ENCODE peak calls at places on chromosome 17, in eight cellular contexts. One of them, this sample, is unnamed. For H3K27me3, the result is how much of the 10 kb centered on the place peaks cover.

GRCh38 chr17:2563061-2563460 is 30.4 kb upstream of the PAFAH1B1 start:
- DNase-seq in endodermal cell: peak
- DNase-seq in colonic mucosa: no peak
- DNase-seq in heart right ventricle: no peak
- DNase-seq in lower lobe of right lung: no peak
- DNase-seq in dorsolateral prefrontal cortex: no peak
- DNase-seq in kidney epithelial cell: no peak
- DNase-seq in cardiac muscle cell: no peak
- DNase-seq in this sample: no peak

GRCh38 chr17:82424001-82424862 is 5.8 kb upstream of the OGFOD3 start:
- DNase-seq in colonic mucosa: peak
- DNase-seq in lower lobe of right lung: no peak
- DNase-seq in dorsolateral prefrontal cortex: no peak
- DNase-seq in kidney epithelial cell: no peak
- DNase-seq in heart right ventricle: no peak
- DNase-seq in cardiac muscle cell: peak
- DNase-seq in endodermal cell: peak
- DNase-seq in this sample: no peak

GRCh38 chr17:59097876-59098275 is 8.8 kb downstream of the TRIM37 start:
- DNase-seq in endodermal cell: no peak
- DNase-seq in dorsolateral prefrontal cortex: no peak
- DNase-seq in colonic mucosa: no peak
- DNase-seq in lower lobe of right lung: no peak
- DNase-seq in cardiac muscle cell: no peak
- DNase-seq in kidney epithelial cell: no peak
- DNase-seq in heart right ventricle: no peak
- DNase-seq in this sample: no peak

GRCh38 chr17:80817861-80818260 is 173.8 kb upstream of the CHMP6 start:
- DNase-seq in dorsolateral prefrontal cortex: no peak
- DNase-seq in heart right ventricle: no peak
- DNase-seq in endodermal cell: no peak
- DNase-seq in cardiac muscle cell: no peak
- DNase-seq in kidney epithelial cell: no peak
- DNase-seq in colonic mucosa: no peak
- DNase-seq in lower lobe of right lung: peak
- DNase-seq in this sample: no peak

GRCh38 chr17:73749906-73750305 is 105.7 kb upstream of the SDK2 start:
- DNase-seq in cardiac muscle cell: no peak
- DNase-seq in kidney epithelial cell: no peak
- DNase-seq in heart right ventricle: peak
- DNase-seq in colonic mucosa: no peak
- DNase-seq in dorsolateral prefrontal cortex: no peak
- DNase-seq in lower lobe of right lung: no peak
- DNase-seq in endodermal cell: no peak
- DNase-seq in this sample: no peak

GRCh38 chr17:80889231-80889896 is 102.3 kb upstream of the CHMP6 start:
- DNase-seq in heart right ventricle: no peak
- DNase-seq in lower lobe of right lung: peak
- DNase-seq in dorsolateral prefrontal cortex: no peak
- DNase-seq in kidney epithelial cell: no peak
- DNase-seq in colonic mucosa: no peak
- DNase-seq in cardiac muscle cell: no peak
- DNase-seq in endodermal cell: no peak
- DNase-seq in this sample: no peak

GRCh38 chr17:79650861-79651260 is 40.0 kb upstream of the RBFOX3 start:
- DNase-seq in heart right ventricle: no peak
- DNase-seq in kidney epithelial cell: no peak
- DNase-seq in lower lobe of right lung: no peak
- DNase-seq in cardiac muscle cell: no peak
- DNase-seq in dorsolateral prefrontal cortex: no peak
- DNase-seq in endodermal cell: no peak
- DNase-seq in colonic mucosa: peak
- DNase-seq in this sample: no peak

GRCh38 chr17:38914741-38915638 is 10.4 kb upstream of the LASP1NB start:
- DNase-seq in colonic mucosa: peak
- DNase-seq in kidney epithelial cell: no peak
- DNase-seq in dorsolateral prefrontal cortex: no peak
- DNase-seq in cardiac muscle cell: no peak
- DNase-seq in heart right ventricle: no peak
- DNase-seq in endodermal cell: peak
- DNase-seq in lower lobe of right lung: peak
- DNase-seq in this sample: no peak

GRCh38 chr17:80191720-80192265 is 22.0 kb downstream of the CARD14 start:
- DNase-seq in heart right ventricle: peak
- DNase-seq in kidney epithelial cell: no peak
- DNase-seq in cardiac muscle cell: peak
- DNase-seq in dorsolateral prefrontal cortex: no peak
- DNase-seq in colonic mucosa: no peak
- DNase-seq in lower lobe of right lung: no peak
- DNase-seq in endodermal cell: no peak
- DNase-seq in this sample: no peak

GRCh38 chr17:58338907-58339774 is 10.5 kb upstream of the TSPOAP1 start:
- DNase-seq in cardiac muscle cell: peak
- DNase-seq in lower lobe of right lung: peak
- DNase-seq in kidney epithelial cell: peak
- DNase-seq in dorsolateral prefrontal cortex: no peak
- DNase-seq in colonic mucosa: peak
- DNase-seq in endodermal cell: peak
- DNase-seq in heart right ventricle: no peak
- DNase-seq in this sample: peak

GRCh38 chr17:1462164-1463112 is 6.4 kb upstream of the CRK start:
- DNase-seq in colonic mucosa: no peak
- DNase-seq in lower lobe of right lung: no peak
- DNase-seq in heart right ventricle: no peak
- DNase-seq in endodermal cell: no peak
- DNase-seq in kidney epithelial cell: no peak
- DNase-seq in cardiac muscle cell: peak
- DNase-seq in dorsolateral prefrontal cortex: peak
- DNase-seq in this sample: peak

GRCh38 chr17:7256766-7257456 is 4.9 kb downstream of the ELP5 start:
- DNase-seq in kidney epithelial cell: no peak
- DNase-seq in lower lobe of right lung: no peak
- DNase-seq in colonic mucosa: no peak
- DNase-seq in dorsolateral prefrontal cortex: no peak
- DNase-seq in cardiac muscle cell: no peak
- DNase-seq in endodermal cell: no peak
- DNase-seq in heart right ventricle: no peak
- DNase-seq in this sample: no peak

GRCh38 chr17:7260151-7260550 is 2.1 kb downstream of the CLDN7 start:
- DNase-seq in heart right ventricle: no peak
- DNase-seq in dorsolateral prefrontal cortex: no peak
- DNase-seq in colonic mucosa: no peak
- DNase-seq in cardiac muscle cell: no peak
- DNase-seq in kidney epithelial cell: no peak
- DNase-seq in endodermal cell: no peak
- DNase-seq in lower lobe of right lung: no peak
- DNase-seq in this sample: no peak

GRCh38 chr17:7259555-7259889 is 2.8 kb downstream of the CLDN7 start:
- DNase-seq in endodermal cell: no peak
- DNase-seq in colonic mucosa: no peak
- DNase-seq in cardiac muscle cell: no peak
- DNase-seq in dorsolateral prefrontal cortex: no peak
- DNase-seq in lower lobe of right lung: no peak
- DNase-seq in kidney epithelial cell: no peak
- DNase-seq in heart right ventricle: no peak
- DNase-seq in this sample: no peak

GRCh38 chr17:7260601-7261376 is 1.5 kb downstream of the CLDN7 start:
- DNase-seq in kidney epithelial cell: no peak
- DNase-seq in endodermal cell: peak
- DNase-seq in lower lobe of right lung: peak
- DNase-seq in heart right ventricle: no peak
- DNase-seq in colonic mucosa: peak
- DNase-seq in cardiac muscle cell: no peak
- DNase-seq in dorsolateral prefrontal cortex: no peak
- DNase-seq in this sample: no peak

DNA sequence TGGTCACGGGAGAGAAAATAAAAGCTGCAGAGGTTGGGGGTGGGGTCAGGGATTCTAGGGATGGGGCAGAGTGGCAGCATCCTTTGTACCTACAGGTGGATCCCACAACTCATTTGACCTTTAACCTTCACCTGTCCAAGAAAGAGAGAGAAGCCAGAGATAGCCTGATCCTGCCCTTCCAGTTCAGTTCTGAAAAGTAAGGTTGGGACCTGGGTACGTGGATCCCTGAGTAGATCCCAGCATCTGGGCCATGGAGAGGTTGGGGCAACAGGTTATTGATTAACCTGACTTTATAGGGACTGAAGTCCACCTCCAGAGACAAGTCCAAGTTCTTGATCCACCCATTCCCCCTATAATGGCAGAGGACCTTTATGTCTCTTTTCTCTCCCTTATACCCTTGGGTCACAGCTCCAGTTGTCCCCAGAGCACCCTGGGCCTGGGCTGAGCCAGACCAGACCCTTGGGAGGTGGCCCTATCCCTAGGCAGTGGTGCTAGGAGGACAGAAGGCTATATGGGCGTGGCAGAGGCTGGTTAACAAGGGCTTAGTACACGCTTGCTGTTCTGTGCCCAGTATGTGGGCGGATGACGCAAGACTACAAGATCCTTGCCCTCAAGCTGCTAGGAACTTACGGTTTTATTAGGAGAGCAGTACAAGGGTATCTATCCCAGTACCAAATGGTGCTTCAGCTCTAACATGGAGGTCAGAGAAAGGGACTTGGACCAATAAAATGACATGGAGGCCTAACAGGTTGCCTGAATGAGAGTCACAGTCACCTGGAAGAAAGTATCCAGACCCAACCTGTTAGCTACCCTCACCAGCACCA is 3.3 kb downstream of the CLDN7 start:
- DNase-seq in dorsolateral prefrontal cortex: no peak
- DNase-seq in cardiac muscle cell: peak
- DNase-seq in kidney epithelial cell: no peak
- DNase-seq in endodermal cell: no peak
- DNase-seq in heart right ventricle: no peak
- DNase-seq in lower lobe of right lung: peak
- DNase-seq in colonic mucosa: peak
- DNase-seq in this sample: no peak
- H3K4me3 ChIP-seq in dorsolateral prefrontal cortex: no peak
- H3K4me3 ChIP-seq in cardiac muscle cell: no peak
- H3K4me3 ChIP-seq in kidney epithelial cell: no peak
- H3K4me3 ChIP-seq in endodermal cell: no peak
- H3K4me3 ChIP-seq in heart right ventricle: no peak
- H3K4me3 ChIP-seq in lower lobe of right lung: no peak
- H3K4me3 ChIP-seq in colonic mucosa: no peak
- H3K4me3 ChIP-seq in this sample: no peak

DNA sequence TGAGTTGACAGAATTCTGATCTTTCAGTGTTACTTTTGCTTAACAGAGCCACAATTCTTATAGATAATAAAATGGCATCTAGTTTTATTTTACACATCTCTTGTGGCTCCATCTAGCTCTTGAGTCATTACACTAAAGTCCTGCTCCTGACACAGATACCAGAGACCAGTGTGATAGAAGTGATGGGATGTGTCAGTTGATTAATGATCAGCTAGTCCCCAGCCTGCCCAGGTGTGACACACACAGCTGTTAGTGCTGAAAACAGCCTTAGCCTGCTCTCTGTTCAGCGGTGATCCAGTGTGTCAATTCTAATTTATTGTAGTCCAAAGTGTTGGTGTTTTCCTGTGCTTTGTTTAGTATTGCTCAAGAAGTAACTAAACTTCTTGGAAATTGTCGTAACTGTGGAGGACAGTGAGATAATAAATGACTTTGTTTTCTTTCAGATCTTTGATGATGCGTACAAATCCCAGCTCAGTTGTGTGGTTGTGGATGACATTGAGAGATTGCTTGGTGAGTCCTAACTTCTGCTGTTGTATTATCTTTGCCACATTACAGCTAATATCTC is 92.3 kb downstream of the WNT3 start:
- DNase-seq in kidney epithelial cell: no peak
- DNase-seq in dorsolateral prefrontal cortex: no peak
- DNase-seq in colonic mucosa: no peak
- DNase-seq in endodermal cell: no peak
- DNase-seq in lower lobe of right lung: no peak
- DNase-seq in heart right ventricle: no peak
- DNase-seq in cardiac muscle cell: peak
- DNase-seq in this sample: no peak
- TF ChIP-seq CTCF in kidney epithelial cell: no peak
- TF ChIP-seq CTCF in dorsolateral prefrontal cortex: no peak
- TF ChIP-seq CTCF in colonic mucosa: no peak
- TF ChIP-seq CTCF in endodermal cell: no peak
- TF ChIP-seq CTCF in lower lobe of right lung: no peak
- TF ChIP-seq CTCF in heart right ventricle: no peak
- TF ChIP-seq CTCF in cardiac muscle cell: no peak
- TF ChIP-seq CTCF in this sample: no peak

GRCh38 chr17:77571562-77571981 is 386.9 kb upstream of the TNRC6C start:
- DNase-seq in dorsolateral prefrontal cortex: peak
- DNase-seq in lower lobe of right lung: peak
- DNase-seq in kidney epithelial cell: no peak
- DNase-seq in heart right ventricle: no peak
- DNase-seq in endodermal cell: no peak
- DNase-seq in colonic mucosa: no peak
- DNase-seq in cardiac muscle cell: peak
- DNase-seq in this sample: no peak

GRCh38 chr17:77569846-77570564 is 388.5 kb upstream of the TNRC6C start:
- DNase-seq in colonic mucosa: no peak
- DNase-seq in cardiac muscle cell: no peak
- DNase-seq in heart right ventricle: no peak
- DNase-seq in endodermal cell: peak
- DNase-seq in kidney epithelial cell: no peak
- DNase-seq in dorsolateral prefrontal cortex: no peak
- DNase-seq in lower lobe of right lung: peak
- DNase-seq in this sample: no peak

GRCh38 chr17:77571141-77571540 is 387.4 kb upstream of the TNRC6C start:
- DNase-seq in colonic mucosa: no peak
- DNase-seq in dorsolateral prefrontal cortex: peak
- DNase-seq in lower lobe of right lung: peak
- DNase-seq in cardiac muscle cell: no peak
- DNase-seq in kidney epithelial cell: no peak
- DNase-seq in endodermal cell: peak
- DNase-seq in heart right ventricle: no peak
- DNase-seq in this sample: no peak

GRCh38 chr17:77572065-77572601 is 386.4 kb upstream of the TNRC6C start:
- DNase-seq in lower lobe of right lung: peak
- DNase-seq in cardiac muscle cell: no peak
- DNase-seq in colonic mucosa: no peak
- DNase-seq in dorsolateral prefrontal cortex: peak
- DNase-seq in kidney epithelial cell: no peak
- DNase-seq in heart right ventricle: no peak
- DNase-seq in endodermal cell: peak
- DNase-seq in this sample: no peak

GRCh38 chr17:77570565-77570898 is 388.0 kb upstream of the TNRC6C start:
- DNase-seq in colonic mucosa: no peak
- DNase-seq in cardiac muscle cell: no peak
- DNase-seq in kidney epithelial cell: no peak
- DNase-seq in dorsolateral prefrontal cortex: no peak
- DNase-seq in heart right ventricle: no peak
- DNase-seq in lower lobe of right lung: peak
- DNase-seq in endodermal cell: peak
- DNase-seq in this sample: no peak
- H3K27me3 ChIP-seq in colonic mucosa: under half
- H3K27me3 ChIP-seq in cardiac muscle cell: under half
- H3K27me3 ChIP-seq in kidney epithelial cell: under half
- H3K27me3 ChIP-seq in dorsolateral prefrontal cortex: under half
- H3K27me3 ChIP-seq in heart right ventricle: under half
- H3K27me3 ChIP-seq in lower lobe of right lung: under half
- H3K27me3 ChIP-seq in endodermal cell: under half
- H3K27me3 ChIP-seq in this sample: under half

DNA sequence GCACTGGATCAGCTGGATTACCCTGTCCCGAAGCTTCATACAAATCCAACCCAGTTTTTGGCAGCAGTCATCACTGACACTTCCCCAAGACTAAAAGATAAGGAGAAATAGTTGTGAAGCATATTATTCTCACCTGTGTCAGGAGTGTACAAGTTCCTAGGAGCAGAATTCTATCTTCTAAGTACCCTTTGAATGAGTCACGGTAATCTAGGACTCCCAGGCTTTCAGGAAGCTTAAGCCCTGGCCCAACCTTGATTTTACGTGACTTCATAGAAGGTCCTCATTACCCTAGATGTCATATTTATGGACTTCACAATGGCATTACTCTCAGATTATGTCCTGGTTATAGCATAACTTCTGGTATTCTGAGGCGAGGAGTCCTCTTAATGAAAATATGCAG is 31.9 kb downstream of the CYB561 start:
- DNase-seq in cardiac muscle cell: no peak
- DNase-seq in lower lobe of right lung: no peak
- DNase-seq in heart right ventricle: no peak
- DNase-seq in colonic mucosa: no peak
- DNase-seq in endodermal cell: no peak
- DNase-seq in kidney epithelial cell: no peak
- DNase-seq in dorsolateral prefrontal cortex: no peak
- DNase-seq in this sample: no peak
- H3K4me3 ChIP-seq in cardiac muscle cell: no peak
- H3K4me3 ChIP-seq in lower lobe of right lung: no peak
- H3K4me3 ChIP-seq in heart right ventricle: no peak
- H3K4me3 ChIP-seq in colonic mucosa: no peak
- H3K4me3 ChIP-seq in endodermal cell: no peak
- H3K4me3 ChIP-seq in kidney epithelial cell: no peak
- H3K4me3 ChIP-seq in dorsolateral prefrontal cortex: no peak
- H3K4me3 ChIP-seq in this sample: no peak

This sample was measured in GM06990.